ENCODE peak calls at places on chromosomes 11 and 22, in ten cellular contexts. O, S, M, V, W, C, R, N, T and H are unnamed samples.

GRCh38 chr11:123233280-123233977 is 38.4 kb upstream of the CLMP start:
- DNase-seq in T (no peak), V (no peak), R (no peak), M (no peak), N (no peak), W (peak), C (no peak), O (no peak), S (no peak), H (no peak)

GRCh38 chr22:44205713-44206645 is 25.3 kb downstream of the PARVG start:
- DNase-seq in W (no peak), R (no peak), S (no peak), M (no peak), V (no peak), C (no peak), O (no peak), T (no peak), N (no peak), H (no peak)

GRCh38 chr22:24427500-24428164 is at the start of gene ADORA2A:
- DNase-seq in R (no peak), M (no peak), C (no peak), N (no peak), T (peak), O (no peak), V (no peak), W (no peak), S (peak), H (no peak)

GRCh38 chr22:32411829-32412592 is at the start of gene RTCB:
- DNase-seq in R (peak), W (peak), C (peak), T (peak), M (peak), N (peak), S (peak), O (peak), V (peak), H (peak)

GRCh38 chr22:38655532-38656255 is 498 bp downstream of the FAM227A start:
- DNase-seq in T (no peak), R (peak), W (peak), M (peak), N (no peak), O (no peak), C (peak), V (no peak), S (no peak), H (no peak)

GRCh38 chr11:119743041-119743440 is 14.0 kb upstream of the NECTIN1 start:
- DNase-seq in R (no peak), C (no peak), W (no peak), O (no peak), V (no peak), N (no peak), S (peak), T (no peak), M (no peak), H (no peak)

GRCh38 chr11:1749787-1750351 is 526 bp downstream of the IFITM10 start:
- DNase-seq in W (peak), S (no peak), C (peak), M (peak), V (no peak), O (peak), T (no peak), R (peak), N (peak), H (peak)

GRCh38 chr11:19951558-19952083 is 208.7 kb downstream of the DBX1 start:
- DNase-seq in M (peak), R (peak), N (peak), C (peak), O (peak), T (no peak), V (no peak), S (peak), W (peak), H (no peak)

GRCh38 chr22:46674367-46674781 is 54.2 kb downstream of the GRAMD4 start:
- DNase-seq in V (peak), W (no peak), N (no peak), T (peak), C (no peak), R (no peak), S (peak), O (no peak), M (no peak), H (no peak)

GRCh38 chr22:30985561-30986208 is 16.6 kb downstream of the TUG1 start:
- DNase-seq in V (no peak), M (no peak), W (no peak), S (no peak), O (no peak), C (no peak), R (no peak), T (no peak), N (no peak), H (no peak)

GRCh38 chr11:46745995-46746394 is 27.0 kb downstream of the F2 start:
- DNase-seq in T (no peak), S (no peak), O (no peak), N (no peak), M (no peak), C (no peak), W (no peak), R (no peak), V (no peak), H (no peak)

GRCh38 chr22:40819741-40820140 is 595 bp upstream of the SLC25A17 start:
- DNase-seq in T (no peak), M (no peak), S (no peak), V (no peak), R (peak), N (no peak), O (peak), W (peak), C (peak), H (no peak)

GRCh38 chr22:49962012-49962750 is 1.6 kb downstream of the PIM3 start:
- DNase-seq in R (peak), N (peak), M (peak), T (peak), C (peak), W (peak), O (peak), S (peak), V (peak), H (no peak)

GRCh38 chr22:49961601-49962011 is 1.0 kb downstream of the PIM3 start:
- DNase-seq in N (no peak), W (no peak), O (no peak), S (no peak), C (no peak), V (peak), R (no peak), M (peak), T (no peak), H (no peak)

GRCh38 chr22:49959782-49960158 is 802 bp upstream of the PIM3 start:
- DNase-seq in M (no peak), C (no peak), O (peak), W (no peak), S (peak), R (no peak), N (no peak), V (no peak), T (peak), H (no peak)

GRCh38 chr22:49960159-49960966 is at the start of gene PIM3:
- DNase-seq in V (peak), T (peak), O (peak), W (peak), M (peak), N (peak), C (peak), R (peak), S (peak), H (no peak)

GRCh38 chr22:49960967-49961600 is 512 bp downstream of the PIM3 start:
- DNase-seq in C (no peak), O (peak), W (peak), V (peak), S (peak), T (peak), R (no peak), M (peak), N (no peak), H (no peak)
- TF ChIP-seq CTCF in C (no peak), O (no peak), W (no peak), V (no peak), S (no peak), T (no peak), R (no peak), M (no peak), N (no peak), H (no peak)

DNA sequence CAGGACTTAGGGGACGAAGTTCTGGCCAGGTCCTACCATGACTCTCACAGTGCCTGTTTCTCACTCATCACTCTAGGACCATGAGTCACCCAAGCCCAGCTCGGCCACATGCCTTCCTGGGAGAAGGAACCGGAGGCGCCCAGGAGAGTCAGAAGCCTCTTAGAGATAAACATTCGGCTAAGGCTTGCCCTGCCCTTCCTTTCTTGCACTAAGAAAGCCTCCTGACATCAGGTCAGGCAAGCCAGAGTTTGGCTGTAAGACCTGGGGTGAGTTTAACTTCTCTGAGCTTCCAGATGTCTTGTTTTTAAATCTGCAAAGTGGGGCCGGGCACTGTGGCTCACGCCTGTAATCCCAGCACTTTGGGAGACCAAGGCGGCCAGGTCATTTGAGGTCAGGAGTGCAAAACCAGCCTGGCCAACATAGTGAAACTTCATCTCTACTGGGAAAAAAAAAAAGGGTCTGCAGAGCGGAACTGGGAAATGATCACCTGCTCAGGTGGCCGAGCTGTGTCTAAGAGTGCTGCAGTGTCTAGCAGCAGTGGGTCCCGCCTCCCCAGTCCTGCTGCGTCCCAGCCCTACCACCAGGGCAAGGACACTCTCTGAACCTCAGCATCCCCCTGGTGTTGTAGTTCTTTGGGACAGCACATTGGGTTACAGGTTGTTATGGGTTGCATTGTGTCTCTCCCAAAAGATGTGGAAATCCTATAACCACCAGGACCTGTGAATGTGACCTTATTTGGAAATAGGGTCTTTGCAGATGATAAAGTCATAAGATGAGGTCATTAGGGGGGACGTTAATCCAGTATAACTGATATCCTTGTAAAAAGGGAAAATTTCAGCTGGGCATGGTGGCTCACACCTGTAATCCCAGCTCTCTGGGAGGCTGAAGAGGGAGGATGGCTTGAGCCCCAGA is 1.8 kb upstream of the CARS1 start:
- DNase-seq in W (peak), N (no peak), R (peak), C (peak), M (peak), V (no peak), T (no peak), O (peak), S (no peak), H (no peak)
- H3K4me3 ChIP-seq in W (no peak), N (no peak), R (no peak), C (no peak), M (no peak), V (no peak), T (no peak), O (no peak), S (no peak), H (no peak)

GRCh38 chr11:73466643-73467042 is 90.4 kb downstream of the RELT start:
- DNase-seq in T (no peak), W (no peak), N (no peak), M (no peak), C (no peak), R (no peak), V (no peak), O (no peak), S (no peak), H (no peak)
- TF ChIP-seq CTCF in T (no peak), W (no peak), N (no peak), M (no peak), C (no peak), R (no peak), V (peak), O (no peak), S (no peak), H (no peak)

DNA sequence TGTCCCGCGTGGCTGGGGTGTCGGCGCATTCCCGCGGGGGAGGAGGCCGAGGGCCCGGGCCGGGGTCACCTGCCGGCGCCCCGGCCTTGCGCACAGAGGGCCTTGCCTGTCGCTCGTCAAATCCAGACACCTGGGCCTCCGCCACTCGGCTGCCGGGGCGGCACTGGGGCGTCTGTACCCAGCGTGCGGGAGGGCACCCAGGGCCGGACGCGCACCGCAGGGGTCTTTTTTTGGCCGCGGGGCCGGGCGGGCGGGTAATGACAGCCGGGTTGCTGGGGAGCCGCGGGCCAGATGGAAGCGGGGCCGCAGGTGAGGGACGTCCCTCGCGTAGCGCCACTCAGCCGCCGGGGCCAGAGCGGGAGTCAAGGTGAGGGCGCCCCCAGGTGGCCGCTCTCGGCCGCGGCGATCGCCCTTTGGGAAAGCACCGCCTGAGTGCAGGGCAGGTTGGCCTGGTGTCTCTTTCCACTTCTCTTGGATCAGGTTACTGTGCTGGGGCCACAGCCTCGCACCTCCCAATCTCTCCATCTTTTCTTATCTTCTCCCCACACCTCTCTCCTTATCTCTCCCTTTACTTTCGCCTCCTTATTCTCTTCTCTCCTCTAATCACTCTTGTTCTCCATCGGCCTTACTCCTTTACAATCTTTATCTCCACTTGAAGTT is 3.5 kb downstream of the PHLDB1 start:
- DNase-seq in R (peak), S (peak), N (peak), T (peak), V (peak), W (peak), O (peak), M (peak), C (peak), H (no peak)
- H3K4me3 ChIP-seq in R (peak), S (no peak), N (no peak), T (peak), V (peak), W (peak), O (no peak), M (peak), C (peak), H (peak)

DNA sequence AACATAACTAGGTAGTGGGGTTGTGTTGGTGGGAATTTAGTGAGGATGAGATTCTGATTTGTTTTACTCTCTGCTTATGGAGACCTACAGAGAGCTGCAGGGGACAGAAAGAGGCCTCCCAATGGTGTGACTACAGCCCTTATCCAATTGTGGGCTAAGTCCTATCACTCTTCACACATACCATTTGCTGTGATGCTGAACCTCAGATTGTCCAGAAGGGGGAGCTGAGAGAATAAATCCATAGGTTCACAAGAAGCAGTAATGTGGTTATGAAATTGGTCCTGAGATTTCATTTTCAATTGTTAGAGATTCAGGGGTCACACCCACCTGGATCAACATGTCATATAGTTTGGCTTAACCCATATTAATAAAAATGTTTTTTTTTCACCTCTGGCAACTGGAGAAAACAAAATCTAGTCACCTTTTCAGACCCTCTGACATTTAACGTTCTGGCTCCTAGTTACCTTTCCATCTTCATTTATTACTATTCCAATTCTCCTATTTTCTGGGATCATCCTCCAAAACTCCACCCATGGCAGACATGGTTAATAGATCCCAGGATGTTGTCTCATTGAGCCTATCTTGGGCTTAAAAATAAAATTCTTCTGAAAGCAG is 53.3 kb upstream of the PTPN5 start:
- DNase-seq in W (peak), S (no peak), T (no peak), R (peak), C (peak), O (peak), N (peak), M (peak), V (no peak), H (no peak)
- TF ChIP-seq CTCF in W (peak), S (no peak), T (no peak), R (peak), C (peak), O (peak), N (peak), M (peak), V (peak), H (peak)

DNA sequence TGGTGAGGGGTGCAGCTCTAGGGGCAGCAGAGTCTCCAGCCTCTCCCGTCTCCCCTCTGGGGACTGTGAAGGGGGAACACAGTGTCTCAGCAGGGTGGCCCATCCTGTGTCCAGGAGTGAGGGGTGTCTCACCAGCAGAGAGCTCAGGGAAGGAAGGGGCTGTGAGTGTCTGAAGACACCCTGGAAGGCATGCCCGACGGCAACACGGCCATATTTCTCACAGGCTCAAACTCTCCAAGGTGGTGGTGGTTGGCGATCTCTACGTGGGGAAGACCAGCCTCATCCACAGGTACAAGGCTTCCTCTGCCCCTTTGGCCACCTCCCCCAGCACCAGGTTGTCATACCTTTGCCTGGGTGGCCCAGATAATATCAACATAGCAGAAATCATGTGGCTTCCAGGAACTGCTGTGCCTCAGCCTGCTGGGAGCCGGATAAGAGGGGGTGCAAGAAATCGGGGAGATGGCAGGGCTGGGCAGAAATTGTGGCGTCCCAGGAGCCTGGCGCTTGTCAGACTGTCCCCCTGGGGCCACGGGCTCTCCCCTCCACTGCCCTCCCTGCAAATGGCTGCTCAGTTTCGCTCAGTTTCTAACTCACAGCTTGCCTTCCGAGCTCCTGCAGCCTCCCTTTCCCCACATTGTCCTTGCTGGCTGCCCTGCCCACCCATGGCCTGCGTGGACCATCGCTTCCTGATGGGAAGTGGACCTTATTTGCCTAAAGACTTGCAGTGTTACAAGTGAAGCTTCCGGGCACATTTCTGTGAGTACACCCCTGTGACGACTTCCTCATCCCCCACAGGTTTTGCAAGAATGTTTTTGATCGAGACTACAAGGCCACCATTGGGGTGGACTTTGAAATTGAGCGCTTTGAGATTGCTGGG is 7.2 kb downstream of the RAB36 start:
- DNase-seq in N (no peak), R (no peak), O (no peak), S (no peak), V (no peak), M (no peak), T (no peak), C (no peak), W (no peak), H (no peak)
- H3K4me3 ChIP-seq in N (no peak), R (no peak), O (no peak), S (no peak), V (no peak), M (no peak), T (no peak), C (no peak), W (no peak), H (no peak)

GRCh38 chr11:18522388-18522787 is 4.4 kb downstream of the TSG101 start:
- DNase-seq in M (no peak), R (no peak), O (peak), N (peak), T (no peak), C (no peak), W (peak), S (no peak), V (no peak), H (no peak)
- TF ChIP-seq CTCF in M (peak), R (peak), O (peak), N (no peak), T (no peak), C (no peak), W (peak), S (no peak), V (no peak), H (peak)

GRCh38 chr22:17981497-17981896 is 42.9 kb downstream of the MICAL3 start:
- DNase-seq in S (no peak), T (no peak), V (no peak), C (no peak), R (no peak), W (no peak), O (no peak), N (no peak), M (no peak), H (no peak)
- H3K4me3 ChIP-seq in S (no peak), T (no peak), V (no peak), C (no peak), R (no peak), W (no peak), O (no peak), N (no peak), M (no peak), H (no peak)

GRCh38 chr11:3927129-3927796 is 71.8 kb downstream of the STIM1 start:
- DNase-seq in W (no peak), V (no peak), N (no peak), R (no peak), C (no peak), O (no peak), T (no peak), M (no peak), S (no peak), H (no peak)
- TF ChIP-seq CTCF in W (no peak), V (no peak), N (peak), R (no peak), C (no peak), O (no peak), T (no peak), M (no peak), S (no peak), H (no peak)

GRCh38 chr11:87039371-87039770 is 1.6 kb downstream of the TMEM135 start:
- DNase-seq in T (no peak), R (peak), M (peak), O (no peak), W (peak), V (no peak), N (no peak), C (peak), S (no peak), H (no peak)
- H3K4me3 ChIP-seq in T (no peak), R (peak), M (peak), O (no peak), W (peak), V (peak), N (peak), C (peak), S (no peak), H (peak)